ENCODE peak calls at places on chromosomes 4 and X, in ten cellular contexts. F is NB4, L is fibroblast of pulmonary artery, G is fibroblast of the aortic adventitia, A is endothelial cell of umbilical vein, C is GM06990, D is gastrocnemius medialis, T is coronary artery, H is spleen, B is GM12878. Q is an unnamed sample.

GRCh38 chr4:119490335-119490734 is 138.3 kb downstream of the PDE5A start:
- DNase-seq in F (peak; percentile 16), L (peak; percentile 39), G (peak; percentile 35), A (peak; percentile 72), C (no peak), D (no peak), T (no peak), H (no peak), B (no peak), Q (peak; percentile 27)

GRCh38 chr4:98474408-98474844 is 184.0 kb downstream of the TSPAN5 start:
- DNase-seq in F (peak; percentile 81), L (peak; percentile 74), G (peak; percentile 76), A (no peak), C (no peak), D (no peak), T (no peak), H (no peak), B (no peak), Q (no peak)

GRCh38 chr4:73985528-73985852 is 2.5 kb downstream of the PPBP start:
- DNase-seq in F (no peak), L (no peak), G (no peak), A (no peak), C (no peak), D (no peak), T (no peak), H (no peak), B (no peak), Q (no peak)

GRCh38 chr4:30553721-30554120 is 166.4 kb upstream of the PCDH7 start:
- DNase-seq in F (no peak), L (peak; percentile 11), G (peak; percentile 7), A (no peak), C (no peak), D (no peak), T (no peak), H (no peak), B (no peak), Q (no peak)

GRCh38 chr4:95560791-95561190 is 12.0 kb upstream of the UNC5C start:
- DNase-seq in F (no peak), L (no peak), G (no peak), A (no peak), C (no peak), D (no peak), T (no peak), H (no peak), B (no peak), Q (no peak)

GRCh38 chrX:76253432-76253831 is 80.6 kb downstream of the PBDC1 start:
- DNase-seq in F (peak; percentile 59), L (peak; percentile 55), G (peak; percentile 59), A (peak; percentile 12), C (no peak), D (no peak), T (no peak), H (no peak), B (peak; percentile 30), Q (peak; percentile 61)

GRCh38 chrX:95156566-95156965 is 1482.6 kb downstream of the FAM133A start:
- DNase-seq in F (no peak), L (no peak), G (no peak), A (no peak), C (no peak), D (no peak), T (no peak), H (no peak), B (no peak), Q (no peak)

GRCh38 chr4:83112678-83113428 is 1.7 kb downstream of the PLAC8 start:
- DNase-seq in F (peak; percentile 77), L (no peak), G (no peak), A (no peak), C (peak; percentile 52), D (no peak), T (no peak), H (no peak), B (peak; percentile 50), Q (peak; percentile 57)

GRCh38 chr4:102319594-102319993 is 25.7 kb downstream of the SLC39A8 start:
- DNase-seq in F (no peak), L (no peak), G (no peak), A (peak; percentile 8), C (no peak), D (no peak), T (no peak), H (no peak), B (no peak), Q (no peak)

GRCh38 chr4:795726-796119 is 30.2 kb downstream of the CPLX1 start:
- DNase-seq in F (no peak), L (no peak), G (no peak), A (no peak), C (no peak), D (no peak), T (no peak), H (no peak), B (no peak), Q (no peak)

GRCh38 chr4:2837110-2837903 is 6.3 kb upstream of the ADD1 start:
- DNase-seq in F (no peak), L (no peak), G (no peak), A (no peak), C (no peak), D (peak; percentile 14), T (peak; percentile 72), H (no peak), B (no peak), Q (peak; percentile 1)
- H3K4me3 ChIP-seq in F (no peak overlapping the region), L (peak overlapping the region; percentile 13), G (peak overlapping the region; percentile 41), A (no peak overlapping the region), C (no peak overlapping the region), D (no peak overlapping the region), T (peak overlapping the region; percentile 27), H (peak overlapping the region; percentile 17), B (no peak overlapping the region), Q (no peak overlapping the region)

GRCh38 chr4:113173865-113174264 is 124.4 kb downstream of the ANK2 start:
- DNase-seq in F (no peak), L (no peak), G (no peak), A (no peak), C (peak; percentile 5), D (no peak), T (no peak), H (no peak), B (no peak), Q (no peak)

GRCh38 chr4:113169368-113169767 is 119.9 kb downstream of the ANK2 start:
- DNase-seq in F (no peak), L (no peak), G (no peak), A (no peak), C (no peak), D (peak; percentile 18), T (no peak), H (no peak), B (no peak), Q (no peak)

GRCh38 chr4:113170115-113170817 is 120.8 kb downstream of the ANK2 start:
- DNase-seq in F (no peak), L (no peak), G (no peak), A (no peak), C (no peak), D (no peak), T (no peak), H (no peak), B (no peak), Q (no peak)

GRCh38 chr4:113173132-113173531 is 123.7 kb downstream of the ANK2 start:
- DNase-seq in F (no peak), L (no peak), G (no peak), A (no peak), C (no peak), D (no peak), T (no peak), H (no peak), B (no peak), Q (no peak)

DNA sequence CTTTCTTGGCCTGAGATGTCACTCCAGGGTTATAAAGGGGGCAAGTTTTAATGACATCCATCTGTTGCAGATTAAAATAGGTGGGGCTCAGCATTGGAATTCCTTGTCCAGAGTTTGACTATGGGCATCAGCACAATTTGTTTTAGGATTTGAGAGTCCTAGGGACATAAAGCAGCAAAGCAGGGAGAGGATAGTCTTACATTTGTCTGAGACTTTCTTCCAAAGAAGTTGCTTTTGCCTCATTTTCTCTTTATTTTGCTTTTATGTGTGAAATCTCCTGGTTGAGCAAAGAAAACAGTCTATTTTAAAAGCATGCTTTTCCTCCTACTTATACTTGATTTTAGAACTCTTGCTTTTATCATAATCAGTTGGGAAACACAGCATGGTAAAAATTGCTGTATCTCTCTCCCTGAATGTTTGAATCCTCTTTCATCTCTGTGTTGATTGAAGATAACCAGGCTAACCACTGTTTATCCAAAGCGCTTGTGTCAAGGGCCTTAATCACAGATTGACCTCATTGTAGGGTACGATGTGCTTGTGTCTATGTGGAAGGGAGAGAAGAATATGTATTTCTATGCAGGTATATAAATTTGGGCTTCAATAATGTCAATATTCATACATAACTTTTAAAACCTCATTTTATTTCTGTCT is 121.5 kb downstream of the ANK2 start:
- DNase-seq in F (no peak), L (no peak), G (no peak), A (no peak), C (no peak), D (no peak), T (no peak), H (no peak), B (no peak), Q (no peak)
- TF ChIP-seq CTCF in F (no peak), L (no peak), G (no peak), A (no peak), C (no peak), D (no peak), T (no peak), H (no peak), B (no peak), Q (no peak)

DNA sequence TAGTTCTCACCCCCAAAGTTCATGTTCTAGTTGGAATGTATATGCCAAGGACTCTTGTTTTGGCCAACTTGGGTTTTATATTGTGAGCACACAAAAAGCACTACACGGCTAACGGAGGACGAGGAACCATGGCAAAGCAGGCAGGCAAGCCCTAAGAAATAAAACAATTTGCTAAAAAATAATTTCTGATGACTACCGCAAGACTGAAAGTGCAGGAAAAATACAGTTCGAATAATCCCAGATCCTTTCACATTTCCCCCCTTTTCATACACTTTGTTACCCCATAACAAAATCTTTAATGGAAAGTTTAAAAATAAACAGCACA is 12.2 kb upstream of the PITX2 start:
- DNase-seq in F (no peak), L (no peak), G (no peak), A (no peak), C (no peak), D (no peak), T (no peak), H (no peak), B (no peak), Q (no peak)
- H3K4me3 ChIP-seq in F (no peak overlapping the region), L (no peak overlapping the region), G (no peak overlapping the region), A (no peak overlapping the region), C (no peak overlapping the region), D (no peak overlapping the region), T (no peak overlapping the region), H (no peak overlapping the region), B (no peak overlapping the region), Q (no peak overlapping the region)

GRCh38 chr4:145723336-145723735 is 43.4 kb downstream of the C4orf51 start:
- DNase-seq in F (no peak), L (no peak), G (no peak), A (no peak), C (no peak), D (no peak), T (no peak), H (no peak), B (no peak), Q (no peak)
- TF ChIP-seq CTCF in F (no peak), L (no peak), G (no peak), A (no peak), C (peak; percentile 4), D (no peak), T (no peak), H (no peak), B (no peak), Q (peak; percentile 1)

GRCh38 chr4:153346031-153346430 is 1.5 kb downstream of the MND1 start:
- DNase-seq in F (no peak), L (no peak), G (no peak), A (no peak), C (no peak), D (no peak), T (no peak), H (no peak), B (no peak), Q (no peak)
- H3K4me3 ChIP-seq in F (peak overlapping the region; percentile 86), L (peak overlapping the region; percentile 70), G (no peak overlapping the region), A (peak overlapping the region; percentile 82), C (peak overlapping the region; percentile 90), D (no peak overlapping the region), T (no peak overlapping the region), H (no peak overlapping the region), B (peak overlapping the region; percentile 93), Q (peak overlapping the region; percentile 96)

Q was measured in GM12865.